ENCODE peak calls at places on chromosomes 16 and 17, in five cellular contexts. X is OCI-LY7, P is left lung, M is heart right ventricle, U is heart left ventricle. A is an unnamed sample. For H3K4me1, the result is how much of the 10 kb centered on the place peaks cover.

GRCh38 chr17:33976816-33977215 is 278.3 kb upstream of the CCL2 start:
- DNase-seq in X (no peak), P (no peak), M (no peak), U (no peak), A (no peak)

GRCh38 chr17:5418858-5419355 is 555 bp downstream of the NUP88 start:
- DNase-seq in X (peak), P (no peak), M (peak), U (no peak), A (no peak)

GRCh38 chr16:27767971-27768591 is 218.1 kb downstream of the KATNIP start:
- DNase-seq in X (no peak), P (no peak), M (no peak), U (no peak), A (no peak)

GRCh38 chr17:57281887-57282653 is 25.7 kb downstream of the MSI2 start:
- DNase-seq in X (no peak), P (no peak), M (no peak), U (no peak), A (no peak)

GRCh38 chr16:51107742-51108141 is 43.3 kb downstream of the SALL1 start:
- DNase-seq in X (no peak), P (no peak), M (no peak), U (no peak), A (no peak)

GRCh38 chr17:8151641-8152111 is 528 bp downstream of the PER1 start:
- DNase-seq in X (peak), P (peak), M (peak), U (peak), A (no peak)

GRCh38 chr17:17295141-17295540 is 8.0 kb upstream of the NT5M start:
- DNase-seq in X (no peak), P (no peak), M (no peak), U (no peak), A (no peak)

GRCh38 chr17:10737786-10738185 is 8.0 kb upstream of the TMEM220 start:
- DNase-seq in X (no peak), P (no peak), M (no peak), U (no peak), A (no peak)

GRCh38 chr16:4109250-4109736 is 6.9 kb downstream of the ADCY9 start:
- DNase-seq in X (no peak), P (no peak), M (no peak), U (no peak), A (no peak)

GRCh38 chr16:12406840-12407690 is 396.6 kb downstream of the CPPED1 start:
- DNase-seq in X (no peak), P (no peak), M (no peak), U (no peak), A (no peak)

GRCh38 chr17:43431741-43432523 is 33.1 kb downstream of the ARL4D start:
- DNase-seq in X (no peak), P (no peak), M (peak), U (no peak), A (no peak)

GRCh38 chr16:9192746-9193145 is 101.3 kb downstream of the HAPSTR1 start:
- DNase-seq in X (no peak), P (no peak), M (no peak), U (no peak), A (no peak)

GRCh38 chr16:4298761-4299522 is 16.9 kb upstream of the GLIS2 start:
- DNase-seq in X (no peak), P (peak), M (peak), U (peak), A (peak)

GRCh38 chr17:81648707-81649085 is 7.6 kb downstream of the PDE6G start:
- DNase-seq in X (no peak), P (peak), M (no peak), U (no peak), A (no peak)

GRCh38 chr16:74140557-74140956 is 156.1 kb upstream of the PSMD7 start:
- DNase-seq in X (no peak), P (no peak), M (no peak), U (no peak), A (no peak)

GRCh38 chr16:86222965-86223551 is 287.3 kb upstream of the FOXF1 start:
- DNase-seq in X (no peak), P (no peak), M (no peak), U (no peak), A (peak)

GRCh38 chr16:48244080-48244862 is at the start of gene LONP2:
- DNase-seq in X (peak), P (peak), M (peak), U (peak), A (peak)

GRCh38 chr17:43402078-43402477 is 3.3 kb downstream of the ARL4D start:
- DNase-seq in X (no peak), P (no peak), M (no peak), U (no peak), A (no peak)

GRCh38 chr17:49168706-49169105 is 36.1 kb downstream of the B4GALNT2 start:
- DNase-seq in X (no peak), P (no peak), M (no peak), U (no peak), A (no peak)

GRCh38 chr17:49440581-49440980 is 25.9 kb upstream of the PHB1 start:
- DNase-seq in X (peak), P (no peak), M (no peak), U (no peak), A (peak)

GRCh38 chr17:17408236-17408794 is 68.5 kb upstream of the MED9 start:
- DNase-seq in X (no peak), P (no peak), M (no peak), U (no peak), A (no peak)

GRCh38 chr16:75106351-75107274 is 10.0 kb downstream of the LDHD start:
- DNase-seq in X (no peak), P (peak), M (no peak), U (no peak), A (no peak)

GRCh38 chr16:84806256-84806889 is 13.4 kb upstream of the CRISPLD2 start:
- DNase-seq in X (no peak), P (peak), M (peak), U (peak), A (no peak)

GRCh38 chr17:19619705-19620325 is 28.7 kb upstream of the ALDH3A2 start:
- DNase-seq in X (no peak), P (no peak), M (no peak), U (no peak), A (no peak)

GRCh38 chr16:66521951-66522771 is 27.8 kb downstream of the TK2 start:
- DNase-seq in X (peak), P (peak), M (no peak), U (peak), A (no peak)

GRCh38 chr17:42667088-42667951 is 8.2 kb downstream of the TUBG2 start:
- DNase-seq in X (no peak), P (no peak), M (peak), U (peak), A (peak)

GRCh38 chr16:90047714-90048346 is 28.6 kb upstream of the DBNDD1 start:
- DNase-seq in X (no peak), P (no peak), M (no peak), U (no peak), A (no peak)

GRCh38 chr17:43880420-43880991 is 26.8 kb downstream of the MPP2 start:
- DNase-seq in X (peak), P (peak), M (no peak), U (no peak), A (no peak)

GRCh38 chr17:77186141-77186604 is 45.4 kb downstream of the SEC14L1 start:
- DNase-seq in X (peak), P (no peak), M (peak), U (peak), A (no peak)

GRCh38 chr17:77185137-77185536 is 44.4 kb downstream of the SEC14L1 start:
- DNase-seq in X (no peak), P (no peak), M (no peak), U (no peak), A (no peak)

GRCh38 chr17:77182773-77183172 is 42.0 kb downstream of the SEC14L1 start:
- DNase-seq in X (no peak), P (no peak), M (no peak), U (no peak), A (no peak)

GRCh38 chr17:77182205-77182604 is 41.4 kb downstream of the SEC14L1 start:
- DNase-seq in X (peak), P (no peak), M (no peak), U (no peak), A (no peak)

GRCh38 chr17:77184474-77184873 is 43.7 kb downstream of the SEC14L1 start:
- DNase-seq in X (no peak), P (no peak), M (no peak), U (no peak), A (no peak)
- H3K4me1 ChIP-seq in X (half or more), P (under half), M (under half), U (half or more), A (under half)

DNA sequence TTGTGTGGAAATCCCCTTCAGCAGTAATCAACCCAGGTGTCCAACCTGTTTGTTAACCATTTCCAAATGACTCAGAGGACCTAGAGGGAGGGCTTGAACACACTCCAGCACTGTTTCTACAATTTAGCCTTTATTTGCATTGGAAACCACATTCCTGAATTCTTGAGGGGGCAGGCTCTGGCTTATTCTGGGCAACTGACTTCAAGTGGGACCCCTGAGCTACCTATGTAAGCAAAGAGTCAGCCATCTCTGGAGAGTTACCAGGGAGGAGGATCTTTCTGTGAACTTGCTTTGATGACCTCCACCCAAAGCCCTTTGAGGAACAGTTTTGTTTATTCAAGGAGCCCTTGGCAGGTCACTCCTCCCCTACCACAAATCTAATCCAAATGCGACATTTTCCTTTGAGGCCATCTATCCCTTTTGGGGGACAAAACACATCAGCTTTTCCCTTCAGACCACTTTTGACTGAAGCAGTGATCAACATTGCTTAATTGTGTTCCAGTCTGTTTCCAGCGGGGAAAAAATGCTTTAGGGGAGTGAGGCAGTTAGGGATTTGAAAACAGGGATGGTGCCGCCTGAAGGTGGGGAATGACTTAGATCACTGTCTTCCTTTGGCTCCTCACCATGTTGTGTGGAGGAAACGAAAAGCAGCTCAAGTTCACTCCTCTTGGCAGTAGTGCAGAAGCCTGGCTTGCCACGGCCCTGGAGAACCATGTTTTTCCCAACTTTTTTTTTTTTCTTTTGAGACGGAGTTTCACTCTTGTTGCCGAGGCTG is 46.2 kb downstream of the TUBD1 start:
- DNase-seq in X (peak), P (no peak), M (no peak), U (no peak), A (no peak)
- H3K4me1 ChIP-seq in X (under half), P (under half), M (under half), U (under half), A (under half)

GRCh38 chr17:76125922-76126321 is 15.1 kb downstream of the FOXJ1 start:
- DNase-seq in X (no peak), P (no peak), M (no peak), U (no peak), A (no peak)
- H3K4me1 ChIP-seq in X (under half), P (under half), M (under half), U (under half), A (under half)

GRCh38 chr17:67358612-67359011 is 7.8 kb downstream of the PSMD12 start:
- DNase-seq in X (no peak), P (no peak), M (no peak), U (no peak), A (no peak)
- H3K4me1 ChIP-seq in X (under half), P (under half), M (under half), U (under half), A (under half)

GRCh38 chr17:60524463-60525346 is 1.3 kb downstream of the APPBP2 start:
- DNase-seq in X (peak), P (no peak), M (no peak), U (no peak), A (no peak)

GRCh38 chr17:60523822-60524221 is 2.2 kb downstream of the APPBP2 start:
- DNase-seq in X (no peak), P (no peak), M (no peak), U (no peak), A (no peak)

GRCh38 chr17:60525347-60525623 is 757 bp downstream of the APPBP2 start:
- DNase-seq in X (no peak), P (no peak), M (peak), U (no peak), A (no peak)

GRCh38 chr17:60525624-60526514 is at the start of gene APPBP2:
- DNase-seq in X (peak), P (peak), M (peak), U (peak), A (peak)

GRCh38 chr17:60522889-60523626 is 3.0 kb downstream of the APPBP2 start:
- DNase-seq in X (no peak), P (no peak), M (no peak), U (no peak), A (no peak)
- H3K4me1 ChIP-seq in X (under half), P (under half), M (under half), U (under half), A (under half)

GRCh38 chr16:14291941-14292825 is 221.1 kb downstream of the MRTFB start:
- DNase-seq in X (no peak), P (no peak), M (no peak), U (no peak), A (no peak)
- H3K4me1 ChIP-seq in X (under half), P (under half), M (under half), U (under half), A (under half)

GRCh38 chr16:57041182-57042156 is 50.9 kb upstream of the CPNE2 start:
- DNase-seq in X (peak), P (no peak), M (no peak), U (no peak), A (no peak)
- H3K4me1 ChIP-seq in X (half or more), P (under half), M (under half), U (under half), A (under half)

A was measured in RWPE2.